ENCODE peak calls at places on chromosomes 2 and 18, in seven cellular contexts. Y is T-cell; F is HEK293T; U is activated CD4-positive, alpha-beta T cell treated with anti-CD3 and anti-CD28 coated beads, Interleukin-2, amount 50 U/mL, for 4 hours; K is CD4-positive, CD25-positive, alpha-beta regulatory T cell; A is foreskin fibroblast; T is PC-3. L is an unnamed sample.

GRCh38 chr2:239869272-239870155 is 155.6 kb downstream of the NDUFA10 start:
- DNase-seq in Y (no peak), F (no peak), U (no peak), K (no peak), A (no peak), T (no peak), L (no peak)

GRCh38 chr2:120247851-120248250 is 4.8 kb upstream of the RALB start:
- DNase-seq in Y (no peak), F (no peak), U (no peak), K (no peak), A (no peak), T (no peak), L (no peak)

GRCh38 chr2:3321825-3322224 is 55.8 kb downstream of the EIPR1 start:
- DNase-seq in Y (no peak), F (no peak), U (no peak), K (no peak), A (no peak), T (no peak), L (no peak)

GRCh38 chr2:116413659-116414058 is 1400.8 kb upstream of the DDX18 start:
- DNase-seq in Y (no peak), F (no peak), U (no peak), K (no peak), A (no peak), T (no peak), L (no peak)

GRCh38 chr18:54830260-54830659 is 2.0 kb downstream of the RAB27B start:
- DNase-seq in Y (no peak), F (no peak), U (no peak), K (no peak), A (no peak), T (peak), L (no peak)

GRCh38 chr2:235666240-235666781 is 172.5 kb downstream of the AGAP1 start:
- DNase-seq in Y (no peak), F (peak), U (no peak), K (no peak), A (peak), T (peak), L (peak)

GRCh38 chr2:157307021-157307420 is 18.6 kb downstream of the ERMN start:
- DNase-seq in Y (no peak), F (no peak), U (no peak), K (peak), A (no peak), T (peak), L (peak)

GRCh38 chr2:234949762-234950434 is 1.9 kb upstream of the SH3BP4 start:
- DNase-seq in Y (no peak), F (no peak), U (no peak), K (no peak), A (peak), T (peak), L (no peak)

GRCh38 chr18:22999212-22999611 is 66.1 kb downstream of the RBBP8 start:
- DNase-seq in Y (no peak), F (no peak), U (no peak), K (no peak), A (no peak), T (no peak), L (no peak)

GRCh38 chr2:65329551-65329950 is 101.9 kb downstream of the ACTR2 start:
- DNase-seq in Y (no peak), F (no peak), U (no peak), K (no peak), A (no peak), T (no peak), L (no peak)